ENCODE peak calls at places on chromosomes 4 and X, in seven cellular contexts. One of them, this sample, is unnamed.

GRCh38 chr4:27094785-27095184 is 234.1 kb downstream of the STIM2 start:
- DNase-seq in fibroblast of lung: no peak
- DNase-seq in endothelial cell: no peak
- DNase-seq in coronary artery: no peak
- DNase-seq in endodermal cell: peak; percentile 36
- DNase-seq in PC-3: peak; percentile 67
- DNase-seq in H9: no peak
- DNase-seq in this sample: no peak

GRCh38 chr4:10482913-10483312 is 25.7 kb upstream of the ZNF518B start:
- DNase-seq in PC-3: no peak
- DNase-seq in coronary artery: no peak
- DNase-seq in endothelial cell: no peak
- DNase-seq in endodermal cell: no peak
- DNase-seq in H9: no peak
- DNase-seq in fibroblast of lung: no peak
- DNase-seq in this sample: no peak

GRCh38 chr4:118288097-118288496 is 64.7 kb downstream of the PRSS12 start:
- DNase-seq in H9: no peak
- DNase-seq in coronary artery: no peak
- DNase-seq in endodermal cell: no peak
- DNase-seq in PC-3: no peak
- DNase-seq in endothelial cell: no peak
- DNase-seq in fibroblast of lung: peak; percentile 90
- DNase-seq in this sample: no peak

GRCh38 chr4:114180481-114180880 is 201.0 kb upstream of the ARSJ start:
- DNase-seq in coronary artery: no peak
- DNase-seq in fibroblast of lung: peak; percentile 85
- DNase-seq in PC-3: peak; percentile 70
- DNase-seq in H9: peak; percentile 79
- DNase-seq in endothelial cell: peak; percentile 59
- DNase-seq in endodermal cell: peak; percentile 88
- DNase-seq in this sample: peak; percentile 31

GRCh38 chr4:72843466-72843865 is 226.1 kb downstream of the COX18 start:
- DNase-seq in PC-3: no peak
- DNase-seq in endothelial cell: no peak
- DNase-seq in coronary artery: no peak
- DNase-seq in endodermal cell: no peak
- DNase-seq in fibroblast of lung: no peak
- DNase-seq in H9: no peak
- DNase-seq in this sample: no peak

GRCh38 chr4:183751081-183751480 is 92.0 kb downstream of the TRAPPC11 start:
- DNase-seq in H9: no peak
- DNase-seq in coronary artery: no peak
- DNase-seq in endothelial cell: no peak
- DNase-seq in endodermal cell: no peak
- DNase-seq in PC-3: peak; percentile 84
- DNase-seq in fibroblast of lung: no peak
- DNase-seq in this sample: no peak

GRCh38 chr4:132218406-132218805 is 930.7 kb upstream of the PCDH10 start:
- DNase-seq in H9: no peak
- DNase-seq in coronary artery: no peak
- DNase-seq in fibroblast of lung: no peak
- DNase-seq in PC-3: peak; percentile 25
- DNase-seq in endothelial cell: no peak
- DNase-seq in endodermal cell: no peak
- DNase-seq in this sample: no peak

GRCh38 chr4:183729430-183730328 is 70.6 kb downstream of the TRAPPC11 start:
- DNase-seq in H9: no peak
- DNase-seq in endothelial cell: no peak
- DNase-seq in endodermal cell: no peak
- DNase-seq in fibroblast of lung: no peak
- DNase-seq in PC-3: no peak
- DNase-seq in coronary artery: no peak
- DNase-seq in this sample: no peak

GRCh38 chr4:139229534-139230039 is 50.4 kb downstream of the MGARP start:
- DNase-seq in PC-3: peak; percentile 62
- DNase-seq in endodermal cell: no peak
- DNase-seq in coronary artery: no peak
- DNase-seq in endothelial cell: no peak
- DNase-seq in H9: no peak
- DNase-seq in fibroblast of lung: peak; percentile 81
- DNase-seq in this sample: no peak

GRCh38 chr4:138223191-138223910 is 18.8 kb downstream of the SLC7A11 start:
- DNase-seq in PC-3: no peak
- DNase-seq in endothelial cell: no peak
- DNase-seq in fibroblast of lung: no peak
- DNase-seq in endodermal cell: no peak
- DNase-seq in coronary artery: no peak
- DNase-seq in H9: peak; percentile 36
- DNase-seq in this sample: no peak

GRCh38 chrX:151754641-151755215 is 20.2 kb downstream of the CNGA2 start:
- DNase-seq in endodermal cell: no peak
- DNase-seq in H9: no peak
- DNase-seq in coronary artery: no peak
- DNase-seq in fibroblast of lung: no peak
- DNase-seq in PC-3: no peak
- DNase-seq in endothelial cell: no peak
- DNase-seq in this sample: no peak

GRCh38 chrX:82961129-82961528 is 547.0 kb upstream of the POU3F4 start:
- DNase-seq in H9: peak; percentile 41
- DNase-seq in endodermal cell: peak; percentile 63
- DNase-seq in PC-3: peak; percentile 26
- DNase-seq in endothelial cell: no peak
- DNase-seq in fibroblast of lung: no peak
- DNase-seq in coronary artery: no peak
- DNase-seq in this sample: no peak
- TF ChIP-seq CTCF in H9: peak; percentile 51
- TF ChIP-seq CTCF in endodermal cell: peak; percentile 56
- TF ChIP-seq CTCF in PC-3: peak; percentile 36
- TF ChIP-seq CTCF in endothelial cell: no peak
- TF ChIP-seq CTCF in fibroblast of lung: no peak
- TF ChIP-seq CTCF in coronary artery: no peak
- TF ChIP-seq CTCF in this sample: no peak

GRCh38 chr4:89570931-89571330 is 263.3 kb upstream of the GPRIN3 start:
- DNase-seq in H9: no peak
- DNase-seq in PC-3: no peak
- DNase-seq in endothelial cell: no peak
- DNase-seq in fibroblast of lung: no peak
- DNase-seq in endodermal cell: no peak
- DNase-seq in coronary artery: no peak
- DNase-seq in this sample: no peak
- TF ChIP-seq CTCF in H9: no peak
- TF ChIP-seq CTCF in PC-3: no peak
- TF ChIP-seq CTCF in endothelial cell: no peak
- TF ChIP-seq CTCF in fibroblast of lung: no peak
- TF ChIP-seq CTCF in endodermal cell: no peak
- TF ChIP-seq CTCF in coronary artery: no peak
- TF ChIP-seq CTCF in this sample: no peak

GRCh38 chr4:53505947-53506346 is 85.3 kb downstream of the LNX1 start:
- DNase-seq in coronary artery: no peak
- DNase-seq in H9: no peak
- DNase-seq in fibroblast of lung: peak; percentile 46
- DNase-seq in PC-3: peak; percentile 46
- DNase-seq in endothelial cell: no peak
- DNase-seq in endodermal cell: no peak
- DNase-seq in this sample: no peak
- TF ChIP-seq CTCF in coronary artery: no peak
- TF ChIP-seq CTCF in H9: peak; percentile 45
- TF ChIP-seq CTCF in fibroblast of lung: peak; percentile 39
- TF ChIP-seq CTCF in PC-3: peak; percentile 54
- TF ChIP-seq CTCF in endothelial cell: no peak
- TF ChIP-seq CTCF in endodermal cell: peak; percentile 60
- TF ChIP-seq CTCF in this sample: no peak

GRCh38 chr4:110587666-110588285 is 35.1 kb downstream of the PITX2 start:
- DNase-seq in coronary artery: no peak
- DNase-seq in PC-3: no peak
- DNase-seq in H9: peak; percentile 59
- DNase-seq in fibroblast of lung: no peak
- DNase-seq in endodermal cell: peak; percentile 49
- DNase-seq in endothelial cell: no peak
- DNase-seq in this sample: no peak

GRCh38 chr4:110589297-110589696 is 33.6 kb downstream of the PITX2 start:
- DNase-seq in coronary artery: no peak
- DNase-seq in fibroblast of lung: peak; percentile 5
- DNase-seq in H9: no peak
- DNase-seq in endodermal cell: no peak
- DNase-seq in PC-3: peak; percentile 25
- DNase-seq in endothelial cell: no peak
- DNase-seq in this sample: no peak

DNA sequence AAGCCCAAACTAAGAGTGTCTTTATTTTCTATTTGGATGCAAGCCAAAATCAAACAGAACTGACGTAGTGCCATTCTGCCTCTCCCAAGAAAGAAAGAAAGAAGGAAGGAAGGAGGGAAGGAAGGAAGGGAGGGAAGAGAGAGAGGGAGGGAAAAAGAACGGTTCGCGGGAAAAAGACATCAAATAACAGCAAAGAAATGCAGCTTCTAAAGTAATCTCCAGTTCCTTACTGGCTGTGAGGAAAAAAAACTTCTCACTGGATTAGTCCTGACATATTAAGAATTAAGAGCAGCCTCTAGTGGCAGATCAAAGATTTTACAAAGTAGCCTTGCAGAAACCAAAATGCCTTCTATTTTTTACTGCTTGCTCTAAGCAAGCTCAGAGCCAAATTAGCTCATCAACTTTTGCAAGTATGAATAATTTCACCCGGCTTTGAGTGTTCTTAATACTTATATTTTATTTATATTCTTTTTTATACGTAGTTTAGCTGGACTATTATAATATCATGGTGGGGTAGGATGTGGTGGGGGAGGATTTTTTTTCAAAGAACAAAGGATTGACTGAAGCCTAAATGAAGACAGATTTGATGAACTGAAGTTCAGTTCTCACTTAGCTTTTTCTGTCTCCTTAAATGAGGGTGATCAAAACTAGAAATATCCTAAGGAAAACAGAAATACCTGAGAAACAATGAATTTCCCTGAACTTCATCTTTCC is 36.6 kb downstream of the PITX2 start:
- DNase-seq in endodermal cell: no peak
- DNase-seq in endothelial cell: no peak
- DNase-seq in coronary artery: no peak
- DNase-seq in H9: no peak
- DNase-seq in fibroblast of lung: peak; percentile 78
- DNase-seq in PC-3: peak; percentile 72
- DNase-seq in this sample: no peak
- TF ChIP-seq CTCF in endodermal cell: peak; percentile 74
- TF ChIP-seq CTCF in endothelial cell: no peak
- TF ChIP-seq CTCF in coronary artery: no peak
- TF ChIP-seq CTCF in H9: peak; percentile 66
- TF ChIP-seq CTCF in fibroblast of lung: peak; percentile 48
- TF ChIP-seq CTCF in PC-3: peak; percentile 66
- TF ChIP-seq CTCF in this sample: peak; percentile 36

GRCh38 chr4:8904666-8905065 is 33.0 kb upstream of the HMX1 start:
- DNase-seq in PC-3: no peak
- DNase-seq in coronary artery: no peak
- DNase-seq in endothelial cell: no peak
- DNase-seq in endodermal cell: peak; percentile 28
- DNase-seq in H9: no peak
- DNase-seq in fibroblast of lung: no peak
- DNase-seq in this sample: no peak

GRCh38 chr4:8901335-8901734 is 29.7 kb upstream of the HMX1 start:
- DNase-seq in coronary artery: no peak
- DNase-seq in endodermal cell: no peak
- DNase-seq in H9: no peak
- DNase-seq in fibroblast of lung: no peak
- DNase-seq in endothelial cell: no peak
- DNase-seq in PC-3: no peak
- DNase-seq in this sample: no peak

GRCh38 chr4:8904041-8904501 is 32.4 kb upstream of the HMX1 start:
- DNase-seq in endodermal cell: no peak
- DNase-seq in fibroblast of lung: no peak
- DNase-seq in coronary artery: no peak
- DNase-seq in H9: no peak
- DNase-seq in endothelial cell: no peak
- DNase-seq in PC-3: no peak
- DNase-seq in this sample: no peak

GRCh38 chr4:8897768-8898167 is 26.1 kb upstream of the HMX1 start:
- DNase-seq in endothelial cell: no peak
- DNase-seq in coronary artery: no peak
- DNase-seq in endodermal cell: no peak
- DNase-seq in PC-3: no peak
- DNase-seq in fibroblast of lung: no peak
- DNase-seq in H9: no peak
- DNase-seq in this sample: no peak

DNA sequence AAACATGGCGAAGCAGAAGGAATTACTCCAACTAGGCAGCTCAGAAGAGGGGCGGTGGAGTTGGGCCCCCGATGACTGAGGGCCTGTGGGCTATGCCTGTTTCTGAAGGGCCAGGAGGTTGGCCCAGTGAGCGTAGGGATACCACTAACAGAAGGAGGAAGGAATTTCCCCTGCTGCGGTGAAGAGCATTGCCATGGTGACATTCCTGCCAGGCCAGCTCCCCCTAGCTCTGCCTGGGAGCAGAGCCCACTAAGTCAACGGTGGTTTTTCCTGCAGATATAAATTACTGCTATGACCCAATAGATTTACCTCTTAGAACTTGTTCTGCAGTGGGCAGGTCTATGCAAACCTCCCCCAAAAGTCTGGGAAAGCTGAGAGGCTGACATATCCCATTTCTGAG is 28.9 kb upstream of the HMX1 start:
- DNase-seq in H9: no peak
- DNase-seq in PC-3: no peak
- DNase-seq in endothelial cell: no peak
- DNase-seq in endodermal cell: no peak
- DNase-seq in coronary artery: no peak
- DNase-seq in fibroblast of lung: no peak
- DNase-seq in this sample: no peak
- TF ChIP-seq CTCF in H9: no peak
- TF ChIP-seq CTCF in PC-3: no peak
- TF ChIP-seq CTCF in endothelial cell: no peak
- TF ChIP-seq CTCF in endodermal cell: no peak
- TF ChIP-seq CTCF in coronary artery: no peak
- TF ChIP-seq CTCF in fibroblast of lung: no peak
- TF ChIP-seq CTCF in this sample: no peak

DNA sequence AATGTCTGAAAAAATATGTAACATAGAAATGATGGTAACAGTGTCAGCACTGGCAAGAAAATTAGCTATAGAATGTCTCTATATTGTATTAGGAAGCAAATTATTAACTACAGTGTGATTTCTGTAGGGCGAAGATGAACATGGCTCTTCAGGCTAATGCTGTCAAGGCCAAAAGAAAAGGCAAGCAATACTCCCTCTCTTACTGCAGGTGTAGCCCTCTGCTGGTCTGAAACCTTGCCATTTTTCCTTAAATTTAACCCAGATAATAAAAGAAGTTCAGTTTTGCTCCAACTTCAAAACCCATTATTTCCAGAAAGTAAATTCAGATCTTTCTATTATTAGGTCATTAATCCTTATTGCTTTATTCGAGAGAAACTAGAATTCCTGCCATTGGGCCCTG is 215.9 kb downstream of the LRBA start:
- DNase-seq in PC-3: peak; percentile 3
- DNase-seq in endodermal cell: no peak
- DNase-seq in endothelial cell: no peak
- DNase-seq in fibroblast of lung: peak; percentile 9
- DNase-seq in coronary artery: no peak
- DNase-seq in H9: no peak
- DNase-seq in this sample: no peak
- TF ChIP-seq CTCF in PC-3: peak; percentile 43
- TF ChIP-seq CTCF in endodermal cell: peak; percentile 76
- TF ChIP-seq CTCF in endothelial cell: no peak
- TF ChIP-seq CTCF in fibroblast of lung: no peak
- TF ChIP-seq CTCF in coronary artery: no peak
- TF ChIP-seq CTCF in H9: peak; percentile 63
- TF ChIP-seq CTCF in this sample: no peak

GRCh38 chrX:134908235-134908834 is 82.5 kb upstream of the SMIM10 start:
- DNase-seq in H9: no peak
- DNase-seq in fibroblast of lung: peak; percentile 54
- DNase-seq in endodermal cell: no peak
- DNase-seq in PC-3: peak; percentile 37
- DNase-seq in coronary artery: no peak
- DNase-seq in endothelial cell: no peak
- DNase-seq in this sample: no peak
- TF ChIP-seq CTCF in H9: no peak
- TF ChIP-seq CTCF in fibroblast of lung: no peak
- TF ChIP-seq CTCF in endodermal cell: peak; percentile 29
- TF ChIP-seq CTCF in PC-3: peak; percentile 57
- TF ChIP-seq CTCF in coronary artery: no peak
- TF ChIP-seq CTCF in endothelial cell: no peak
- TF ChIP-seq CTCF in this sample: no peak

This sample was measured in nephron progenitor cell.